ENCODE peak calls at places on chromosomes 7 and 10, in five cellular contexts. K is heart left ventricle, O is breast epithelium, E is cardiac muscle cell, X is esophagus squamous epithelium. Q is an unnamed sample.

GRCh38 chr10:15370212-15370740 is 813 bp downstream of the FAM171A1 start:
- DNase-seq in K (no peak), E (peak), O (no peak), X (no peak), Q (no peak)

GRCh38 chr7:116809636-116810266 is 52.6 kb upstream of the CAPZA2 start:
- DNase-seq in X (no peak), K (no peak), O (no peak), E (peak), Q (no peak)

GRCh38 chr7:150823484-150824126 is 23.0 kb downstream of the TMEM176A start:
- DNase-seq in K (no peak), O (no peak), X (no peak), E (peak), Q (no peak)

GRCh38 chr10:73159038-73159648 is 8.7 kb downstream of the ECD start:
- DNase-seq in O (no peak), K (peak), X (no peak), E (peak), Q (peak)

GRCh38 chr7:96484091-96484490 is 162.2 kb upstream of the SLC25A13 start:
- DNase-seq in X (no peak), K (no peak), E (no peak), O (no peak), Q (no peak)

GRCh38 chr10:35650894-35651293 is 8.8 kb upstream of the FZD8 start:
- DNase-seq in E (no peak), O (no peak), X (no peak), K (no peak), Q (no peak)

GRCh38 chr10:86899128-86899527 is 58.3 kb downstream of the MMRN2 start:
- DNase-seq in O (no peak), E (peak), X (no peak), K (no peak), Q (no peak)

GRCh38 chr7:108605582-108606173 is 36.0 kb downstream of the DNAJB9 start:
- DNase-seq in K (no peak), X (no peak), E (no peak), O (no peak), Q (no peak)

GRCh38 chr10:28365840-28366239 is 63.0 kb upstream of the MPP7 start:
- DNase-seq in K (no peak), X (no peak), O (no peak), E (no peak), Q (no peak)

GRCh38 chr7:92836489-92837213 is at the start of gene CDK6:
- DNase-seq in K (peak), O (peak), X (no peak), E (peak), Q (peak)

GRCh38 chr10:17229967-17230682 is 2.1 kb downstream of the VIM start:
- DNase-seq in O (peak), E (peak), K (peak), X (peak), Q (peak)

GRCh38 chr7:112152186-112152585 is 54.0 kb downstream of the DOCK4 start:
- DNase-seq in K (no peak), O (no peak), E (no peak), X (no peak), Q (no peak)

GRCh38 chr10:83680470-83680891 is 458.8 kb upstream of the GHITM start:
- DNase-seq in O (no peak), E (no peak), X (no peak), K (no peak), Q (no peak)

GRCh38 chr10:94006591-94007550 is 13.1 kb downstream of the PLCE1 start:
- DNase-seq in E (peak), K (no peak), O (peak), X (no peak), Q (no peak)

GRCh38 chr10:30736685-30737232 is 107.2 kb upstream of the LYZL2 start:
- DNase-seq in X (no peak), O (no peak), K (no peak), E (no peak), Q (peak)

GRCh38 chr7:93958651-93959050 is 37.1 kb downstream of the GNG11 start:
- DNase-seq in O (no peak), X (no peak), E (no peak), K (no peak), Q (no peak)

GRCh38 chr10:86287966-86288579 is 78.5 kb downstream of the GRID1 start:
- DNase-seq in E (no peak), K (no peak), O (peak), X (no peak), Q (peak)

GRCh38 chr10:3623746-3624145 is 161.3 kb downstream of the KLF6 start:
- DNase-seq in X (no peak), E (peak), O (peak), K (no peak), Q (no peak)

GRCh38 chr10:127547997-127548396 is 1.1 kb upstream of the NPS start:
- DNase-seq in X (no peak), E (no peak), K (no peak), O (no peak), Q (no peak)

GRCh38 chr10:45581497-45582385 is 90.8 kb downstream of the ZFAND4 start:
- DNase-seq in E (no peak), O (no peak), X (no peak), K (no peak), Q (no peak)

GRCh38 chr10:91378061-91378460 is 32.1 kb upstream of the HECTD2 start:
- DNase-seq in E (no peak), O (no peak), X (no peak), K (no peak), Q (no peak)

GRCh38 chr7:22662490-22663145 is 64.4 kb upstream of the IL6 start:
- DNase-seq in O (no peak), K (no peak), X (no peak), E (no peak), Q (no peak)

GRCh38 chr7:69687739-69688431 is 89.6 kb downstream of the AUTS2 start:
- DNase-seq in X (no peak), O (no peak), K (no peak), E (no peak), Q (no peak)

GRCh38 chr10:114868801-114869200 is 47.2 kb downstream of the FHIP2A start:
- DNase-seq in E (no peak), O (no peak), K (no peak), X (no peak), Q (no peak)

GRCh38 chr10:100349672-100350071 is 2.6 kb downstream of the SCD start:
- DNase-seq in X (no peak), K (no peak), E (no peak), O (no peak), Q (no peak)

GRCh38 chr10:51910189-51910588 is 210.8 kb upstream of the CSTF2T start:
- DNase-seq in E (no peak), O (no peak), X (no peak), K (no peak), Q (no peak)
- H3K4me3 ChIP-seq in E (no peak), O (no peak), X (no peak), K (no peak), Q (no peak)

DNA sequence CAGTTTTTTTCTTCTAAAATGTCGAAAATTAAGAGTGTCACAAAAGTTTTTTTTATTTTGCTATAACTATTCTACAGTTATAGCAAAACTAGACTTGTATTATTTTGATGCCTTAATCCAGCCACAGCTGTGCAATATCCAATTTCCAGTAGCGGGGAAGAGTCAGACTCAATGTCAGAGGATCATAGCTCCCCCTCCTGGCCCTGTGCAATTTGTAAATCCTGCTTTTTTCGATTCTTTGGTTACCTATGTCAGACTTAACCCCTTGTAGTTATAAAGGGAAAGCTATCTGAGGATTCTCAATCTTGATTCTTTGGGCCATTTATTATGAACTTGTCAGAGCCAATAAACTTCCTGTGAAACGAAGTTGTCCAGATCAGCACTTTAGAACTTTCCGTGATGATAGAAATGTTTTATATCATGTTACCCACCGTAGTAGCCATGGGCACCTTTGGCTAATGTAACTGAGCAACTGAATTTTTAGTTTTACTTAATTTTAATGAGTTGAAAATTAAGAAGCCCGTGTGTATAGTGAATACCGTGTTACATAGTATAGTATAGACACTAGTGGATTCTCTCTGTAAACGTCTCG is 87.7 kb upstream of the PRKCQ start:
- DNase-seq in X (no peak), K (no peak), O (no peak), E (peak), Q (no peak)
- TF ChIP-seq CTCF in X (peak), K (peak), O (no peak), E (peak), Q (no peak)

GRCh38 chr10:519716-520401 is 169.6 kb downstream of the DIP2C start:
- DNase-seq in X (no peak), K (no peak), E (no peak), O (no peak), Q (no peak)

GRCh38 chr10:520402-520787 is 169.1 kb downstream of the DIP2C start:
- DNase-seq in O (peak), E (peak), X (no peak), K (no peak), Q (no peak)

GRCh38 chr10:522350-522749 is 167.1 kb downstream of the DIP2C start:
- DNase-seq in X (no peak), E (no peak), O (no peak), K (no peak), Q (no peak)

GRCh38 chr10:521261-521660 is 168.2 kb downstream of the DIP2C start:
- DNase-seq in X (no peak), O (no peak), E (no peak), K (no peak), Q (no peak)

GRCh38 chr10:521844-522243 is 167.6 kb downstream of the DIP2C start:
- DNase-seq in E (no peak), O (no peak), K (no peak), X (no peak), Q (no peak)
- H3K4me3 ChIP-seq in E (no peak), O (no peak), K (no peak), X (no peak), Q (no peak)

DNA sequence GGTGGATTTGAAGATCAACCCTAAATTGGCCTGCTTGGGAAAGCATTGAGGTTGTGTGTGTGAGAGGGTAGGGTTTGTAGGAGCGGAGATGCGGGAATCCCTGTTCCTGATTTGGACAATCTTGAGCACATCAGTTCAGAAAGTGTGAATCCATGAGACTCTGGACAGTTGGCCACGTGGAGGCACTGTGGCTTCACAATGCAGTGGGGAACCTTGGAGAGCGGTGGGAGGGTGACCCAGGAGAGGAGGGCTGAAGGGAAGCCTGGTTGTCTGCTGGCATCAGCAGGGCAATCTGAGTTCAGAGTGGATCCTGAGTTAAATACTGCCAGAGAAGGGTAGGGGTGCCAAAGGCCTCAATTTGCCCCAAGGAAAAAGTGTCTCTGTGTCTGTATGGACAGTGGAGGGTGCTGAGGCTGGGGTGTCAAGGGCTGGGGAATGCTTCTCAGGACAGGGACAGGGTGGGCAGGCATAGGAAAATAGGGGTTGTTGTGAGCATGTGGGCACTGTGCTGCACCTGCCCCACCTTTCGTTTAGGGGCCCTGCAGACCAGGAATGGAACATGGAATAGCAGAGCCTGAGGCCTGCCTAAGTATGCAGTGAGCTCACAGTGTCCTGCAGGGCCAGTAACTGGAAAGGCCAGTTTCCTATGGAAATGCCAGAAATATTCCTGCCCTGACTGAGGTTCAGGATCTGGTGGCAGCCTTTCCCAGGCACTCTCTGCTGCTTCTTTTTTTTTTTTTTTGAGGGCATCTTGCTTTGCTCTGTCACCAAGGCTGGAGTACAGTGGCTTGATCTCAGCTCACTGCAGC is 162.9 kb upstream of the PRSS58 start:
- DNase-seq in E (peak), K (no peak), O (no peak), X (no peak), Q (no peak)
- TF ChIP-seq CTCF in E (peak), K (no peak), O (no peak), X (no peak), Q (no peak)

GRCh38 chr10:49612513-49613159 is 1.2 kb upstream of the CHAT start:
- DNase-seq in X (no peak), K (peak), O (no peak), E (peak), Q (no peak)

GRCh38 chr10:49613160-49613881 is 516 bp upstream of the CHAT start:
- DNase-seq in K (peak), E (no peak), X (no peak), O (no peak), Q (no peak)

GRCh38 chr10:49615213-49615612 is 1.4 kb downstream of the CHAT start:
- DNase-seq in K (peak), X (no peak), O (no peak), E (no peak), Q (peak)

GRCh38 chr10:49614242-49615198 is 683 bp downstream of the CHAT start:
- DNase-seq in O (no peak), X (no peak), E (peak), K (peak), Q (peak)

DNA sequence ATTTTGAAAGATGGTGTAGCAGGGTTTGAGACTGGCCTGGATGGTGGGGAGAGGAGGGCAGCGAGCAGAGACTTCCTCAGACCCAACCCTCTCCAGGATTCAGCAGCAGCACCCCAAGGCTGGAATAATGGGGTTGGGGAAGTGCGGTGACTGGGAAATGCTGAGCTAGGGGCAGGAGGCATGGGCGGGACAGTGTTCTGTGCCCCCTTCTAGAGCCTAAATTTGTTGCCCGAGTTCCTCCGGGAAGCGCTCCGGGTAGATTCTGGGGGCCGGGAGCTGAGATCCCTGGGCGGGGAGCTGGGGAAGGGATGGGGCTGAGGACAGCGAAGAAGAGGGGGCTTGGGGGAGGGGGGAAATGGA is at the start of gene CHAT:
- DNase-seq in O (no peak), E (no peak), K (no peak), X (no peak), Q (no peak)
- H3K4me3 ChIP-seq in O (no peak), E (no peak), K (no peak), X (no peak), Q (no peak)

DNA sequence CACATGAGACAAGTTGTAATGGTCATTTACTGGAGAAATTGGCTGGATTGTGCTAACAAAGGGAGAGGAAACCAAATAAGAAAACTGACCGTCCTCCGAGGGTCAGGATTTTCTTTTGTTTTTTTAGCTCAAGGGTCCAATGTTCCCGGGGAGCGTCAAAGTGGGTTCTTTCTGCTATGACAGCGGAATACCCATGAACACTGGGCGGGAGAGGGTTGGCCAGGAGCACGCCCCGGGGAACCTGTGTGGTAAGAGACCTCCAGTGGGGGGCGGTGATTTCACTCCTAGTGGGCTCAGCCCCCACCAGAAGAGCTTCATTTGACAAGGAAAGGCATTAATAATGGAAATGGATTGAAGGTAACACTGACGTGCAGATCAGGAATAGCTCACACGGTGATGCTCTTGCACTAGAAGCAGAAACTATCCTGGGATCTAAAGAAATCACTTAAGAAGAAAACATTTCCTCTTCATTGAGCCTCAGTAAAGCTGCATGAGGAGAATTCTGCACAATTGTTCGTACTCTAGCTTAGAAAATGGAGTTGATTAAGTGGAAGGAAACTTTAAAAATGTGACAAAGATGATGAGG is 627.0 kb downstream of the SUGCT start:
- DNase-seq in K (no peak), E (no peak), O (no peak), X (no peak), Q (no peak)
- TF ChIP-seq CTCF in K (no peak), E (no peak), O (no peak), X (no peak), Q (no peak)

GRCh38 chr10:25902002-25902401 is 32.0 kb upstream of the MYO3A start:
- DNase-seq in E (no peak), K (no peak), X (no peak), O (no peak), Q (no peak)
- H3K4me3 ChIP-seq in E (no peak), K (no peak), X (no peak), O (no peak), Q (no peak)

GRCh38 chr10:118903691-118904090 is 125.8 kb upstream of the NANOS1 start:
- DNase-seq in K (no peak), E (no peak), X (no peak), O (no peak), Q (no peak)
- TF ChIP-seq CTCF in K (no peak), E (no peak), X (no peak), O (no peak), Q (no peak)

DNA sequence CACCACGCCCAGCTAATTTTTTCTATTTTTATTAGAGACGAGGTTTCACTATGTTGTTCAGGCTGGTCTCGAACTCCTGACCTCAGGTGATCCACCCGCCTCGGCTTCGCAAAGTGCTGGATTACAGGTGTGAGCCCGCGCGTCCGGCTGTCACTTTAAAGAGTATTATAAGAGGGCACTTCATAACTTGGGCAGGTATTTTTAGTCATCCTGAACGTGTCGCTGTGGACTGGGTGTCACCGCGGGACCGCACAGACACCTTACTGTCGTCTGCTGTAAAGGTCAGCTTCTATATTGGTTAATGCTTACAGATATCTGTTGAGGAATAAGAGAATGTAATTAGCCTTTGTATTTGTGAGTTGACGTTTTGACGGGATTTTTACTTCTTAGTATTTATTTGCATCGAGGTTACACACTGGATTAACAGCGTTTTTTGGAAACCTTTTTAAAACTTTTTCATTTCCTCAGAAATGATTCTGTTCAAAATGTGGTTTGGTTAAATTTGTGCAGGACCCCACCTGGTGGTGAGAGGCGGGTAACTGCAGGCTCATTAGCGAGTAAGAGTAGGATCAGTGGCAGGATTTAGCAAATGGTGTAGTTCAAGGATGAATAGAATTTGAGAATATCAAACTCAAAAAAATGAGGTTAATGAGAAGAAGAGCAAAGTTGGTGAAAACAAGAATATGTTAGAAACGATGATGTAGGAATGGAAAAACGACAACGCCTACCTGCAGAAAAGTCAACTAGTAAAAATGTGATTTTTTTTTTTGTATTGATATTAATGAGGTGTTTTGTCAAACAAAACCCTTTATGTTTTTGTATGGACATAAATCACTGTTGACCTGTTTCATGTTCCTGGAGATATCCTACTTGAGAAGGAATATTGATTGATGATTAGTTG is 3.2 kb downstream of the DNAJB6 start:
- DNase-seq in O (peak), K (peak), X (no peak), E (peak), Q (peak)
- H3K4me3 ChIP-seq in O (peak), K (no peak), X (peak), E (no peak), Q (no peak)